ENCODE peak calls at places on chromosomes 5 and 9, in nine cellular contexts. One of them, this sample, is unnamed.

GRCh38 chr5:989961-990530 is 18.6 kb upstream of the NKD2 start:
- DNase-seq in coronary artery: peak; percentile 75
- DNase-seq in adrenal gland: peak; percentile 73
- DNase-seq in GM20000: no peak
- DNase-seq in suprapubic skin: peak; percentile 86
- DNase-seq in AG04450: no peak
- DNase-seq in astrocyte of the cerebellum: no peak
- DNase-seq in GM12865: no peak
- DNase-seq in sigmoid colon: peak; percentile 90
- DNase-seq in this sample: no peak

GRCh38 chr5:176677209-176677931 is 30.1 kb downstream of the TSPAN17 start:
- DNase-seq in coronary artery: no peak
- DNase-seq in AG04450: no peak
- DNase-seq in sigmoid colon: no peak
- DNase-seq in adrenal gland: no peak
- DNase-seq in astrocyte of the cerebellum: no peak
- DNase-seq in suprapubic skin: no peak
- DNase-seq in GM20000: no peak
- DNase-seq in GM12865: no peak
- DNase-seq in this sample: no peak

GRCh38 chr5:175286981-175287380 is 157.0 kb downstream of the DRD1 start:
- DNase-seq in adrenal gland: no peak
- DNase-seq in suprapubic skin: no peak
- DNase-seq in GM20000: no peak
- DNase-seq in GM12865: no peak
- DNase-seq in sigmoid colon: no peak
- DNase-seq in AG04450: no peak
- DNase-seq in coronary artery: no peak
- DNase-seq in astrocyte of the cerebellum: no peak
- DNase-seq in this sample: no peak

GRCh38 chr5:26482076-26482816 is 556.1 kb downstream of the CDH9 start:
- DNase-seq in coronary artery: no peak
- DNase-seq in astrocyte of the cerebellum: no peak
- DNase-seq in AG04450: no peak
- DNase-seq in suprapubic skin: no peak
- DNase-seq in GM20000: no peak
- DNase-seq in sigmoid colon: no peak
- DNase-seq in GM12865: no peak
- DNase-seq in adrenal gland: no peak
- DNase-seq in this sample: no peak

GRCh38 chr5:151022511-151023018 is 2.2 kb downstream of the GPX3 start:
- DNase-seq in astrocyte of the cerebellum: no peak
- DNase-seq in GM12865: no peak
- DNase-seq in adrenal gland: peak; percentile 39
- DNase-seq in suprapubic skin: no peak
- DNase-seq in AG04450: no peak
- DNase-seq in coronary artery: peak; percentile 91
- DNase-seq in GM20000: no peak
- DNase-seq in sigmoid colon: no peak
- DNase-seq in this sample: no peak

GRCh38 chr5:174720612-174721521 is 3.5 kb upstream of the MSX2 start:
- DNase-seq in adrenal gland: no peak
- DNase-seq in sigmoid colon: peak; percentile 34
- DNase-seq in GM20000: no peak
- DNase-seq in AG04450: no peak
- DNase-seq in suprapubic skin: no peak
- DNase-seq in GM12865: no peak
- DNase-seq in coronary artery: no peak
- DNase-seq in astrocyte of the cerebellum: no peak
- DNase-seq in this sample: no peak

GRCh38 chr5:95411476-95411875 is 20.3 kb downstream of the FAM81B start:
- DNase-seq in sigmoid colon: no peak
- DNase-seq in AG04450: no peak
- DNase-seq in GM20000: no peak
- DNase-seq in suprapubic skin: no peak
- DNase-seq in astrocyte of the cerebellum: no peak
- DNase-seq in adrenal gland: no peak
- DNase-seq in GM12865: no peak
- DNase-seq in coronary artery: no peak
- DNase-seq in this sample: no peak

GRCh38 chr5:10333154-10334006 is 20.1 kb upstream of the MARCHF6 start:
- DNase-seq in astrocyte of the cerebellum: no peak
- DNase-seq in GM12865: no peak
- DNase-seq in AG04450: no peak
- DNase-seq in sigmoid colon: no peak
- DNase-seq in adrenal gland: peak; percentile 52
- DNase-seq in suprapubic skin: no peak
- DNase-seq in GM20000: peak; percentile 61
- DNase-seq in coronary artery: no peak
- DNase-seq in this sample: no peak

GRCh38 chr5:8930021-8930420 is 615.9 kb downstream of the SEMA5A start:
- DNase-seq in coronary artery: no peak
- DNase-seq in GM12865: no peak
- DNase-seq in astrocyte of the cerebellum: no peak
- DNase-seq in GM20000: no peak
- DNase-seq in AG04450: no peak
- DNase-seq in adrenal gland: no peak
- DNase-seq in sigmoid colon: no peak
- DNase-seq in suprapubic skin: no peak
- DNase-seq in this sample: no peak

GRCh38 chr5:1412621-1413020 is 32.6 kb downstream of the SLC6A3 start:
- DNase-seq in suprapubic skin: peak; percentile 7
- DNase-seq in coronary artery: no peak
- DNase-seq in GM20000: no peak
- DNase-seq in adrenal gland: no peak
- DNase-seq in astrocyte of the cerebellum: no peak
- DNase-seq in AG04450: no peak
- DNase-seq in sigmoid colon: peak; percentile 47
- DNase-seq in GM12865: no peak
- DNase-seq in this sample: no peak

GRCh38 chr5:127022846-127023245 is 7.5 kb downstream of the MARCHF3 start:
- DNase-seq in sigmoid colon: no peak
- DNase-seq in adrenal gland: no peak
- DNase-seq in AG04450: no peak
- DNase-seq in astrocyte of the cerebellum: no peak
- DNase-seq in suprapubic skin: no peak
- DNase-seq in coronary artery: no peak
- DNase-seq in GM12865: no peak
- DNase-seq in GM20000: no peak
- DNase-seq in this sample: no peak

GRCh38 chr5:84478603-84479002 is 93.9 kb upstream of the EDIL3 start:
- DNase-seq in GM20000: no peak
- DNase-seq in coronary artery: no peak
- DNase-seq in adrenal gland: no peak
- DNase-seq in AG04450: no peak
- DNase-seq in sigmoid colon: no peak
- DNase-seq in astrocyte of the cerebellum: no peak
- DNase-seq in suprapubic skin: no peak
- DNase-seq in GM12865: no peak
- DNase-seq in this sample: no peak

GRCh38 chr5:61352612-61353156 is 20.6 kb downstream of the ZSWIM6 start:
- DNase-seq in AG04450: no peak
- DNase-seq in GM20000: no peak
- DNase-seq in GM12865: no peak
- DNase-seq in suprapubic skin: no peak
- DNase-seq in sigmoid colon: no peak
- DNase-seq in coronary artery: no peak
- DNase-seq in astrocyte of the cerebellum: no peak
- DNase-seq in adrenal gland: peak; percentile 67
- DNase-seq in this sample: no peak

GRCh38 chr5:142826093-142826492 is 55.9 kb downstream of the ARHGAP26 start:
- DNase-seq in astrocyte of the cerebellum: no peak
- DNase-seq in sigmoid colon: no peak
- DNase-seq in GM20000: no peak
- DNase-seq in AG04450: no peak
- DNase-seq in adrenal gland: no peak
- DNase-seq in coronary artery: no peak
- DNase-seq in suprapubic skin: no peak
- DNase-seq in GM12865: no peak
- DNase-seq in this sample: no peak

DNA sequence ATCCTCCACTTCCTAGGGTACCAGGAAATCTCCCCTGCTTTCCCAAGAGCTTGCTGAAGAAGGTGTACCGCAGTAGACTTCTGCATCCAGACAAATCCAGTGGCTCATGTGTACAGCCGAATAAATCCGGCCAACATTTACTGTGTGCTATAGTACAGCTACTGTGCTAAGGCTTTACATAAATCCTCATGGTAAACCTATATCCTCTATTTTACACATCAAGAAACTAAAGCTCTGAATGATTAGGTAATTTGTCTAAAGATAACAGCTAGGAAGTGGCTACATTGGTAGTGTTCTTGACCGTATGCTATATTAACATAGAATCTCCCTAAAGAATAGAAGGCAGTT is 511 bp upstream of the WDR41 start:
- DNase-seq in astrocyte of the cerebellum: no peak
- DNase-seq in AG04450: no peak
- DNase-seq in adrenal gland: no peak
- DNase-seq in coronary artery: no peak
- DNase-seq in sigmoid colon: no peak
- DNase-seq in GM12865: no peak
- DNase-seq in suprapubic skin: no peak
- DNase-seq in GM20000: no peak
- DNase-seq in this sample: no peak
- TF ChIP-seq CTCF in astrocyte of the cerebellum: no peak
- TF ChIP-seq CTCF in AG04450: no peak
- TF ChIP-seq CTCF in adrenal gland: no peak
- TF ChIP-seq CTCF in coronary artery: no peak
- TF ChIP-seq CTCF in sigmoid colon: no peak
- TF ChIP-seq CTCF in GM12865: no peak
- TF ChIP-seq CTCF in suprapubic skin: no peak
- TF ChIP-seq CTCF in GM20000: no peak
- TF ChIP-seq CTCF in this sample: no peak

DNA sequence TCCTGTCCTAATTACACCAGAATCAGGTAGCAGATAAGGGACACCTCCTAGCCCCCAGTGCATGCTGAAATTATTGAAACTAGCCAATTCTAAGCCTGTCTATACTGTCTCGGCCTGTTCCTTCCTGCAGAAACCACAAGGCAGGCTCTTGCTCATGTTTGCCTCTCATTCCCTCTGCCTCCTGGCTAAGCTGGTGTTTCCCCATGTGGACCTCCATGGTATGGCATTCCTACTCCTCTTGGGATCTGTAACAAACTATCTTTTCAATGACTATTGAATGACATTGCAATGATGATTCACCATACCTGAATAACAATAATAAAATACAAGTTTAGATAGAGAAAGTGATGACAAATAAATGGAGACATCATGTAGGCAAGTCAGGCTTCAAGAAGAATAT is 35.6 kb upstream of the ADAMTS16 start:
- DNase-seq in GM20000: no peak
- DNase-seq in adrenal gland: no peak
- DNase-seq in sigmoid colon: no peak
- DNase-seq in coronary artery: no peak
- DNase-seq in astrocyte of the cerebellum: no peak
- DNase-seq in GM12865: no peak
- DNase-seq in suprapubic skin: no peak
- DNase-seq in AG04450: no peak
- DNase-seq in this sample: no peak
- TF ChIP-seq CTCF in GM20000: no peak
- TF ChIP-seq CTCF in adrenal gland: no peak
- TF ChIP-seq CTCF in sigmoid colon: no peak
- TF ChIP-seq CTCF in coronary artery: no peak
- TF ChIP-seq CTCF in astrocyte of the cerebellum: no peak
- TF ChIP-seq CTCF in GM12865: no peak
- TF ChIP-seq CTCF in suprapubic skin: no peak
- TF ChIP-seq CTCF in AG04450: no peak
- TF ChIP-seq CTCF in this sample: no peak

GRCh38 chr9:42852133-42852532 is 668.7 kb downstream of the SPATA31A6 start:
- DNase-seq in GM12865: peak; percentile 75
- DNase-seq in sigmoid colon: no peak
- DNase-seq in coronary artery: no peak
- DNase-seq in suprapubic skin: no peak
- DNase-seq in GM20000: peak; percentile 3
- DNase-seq in AG04450: no peak
- DNase-seq in astrocyte of the cerebellum: no peak
- DNase-seq in adrenal gland: peak; percentile 15
- DNase-seq in this sample: no peak
- TF ChIP-seq CTCF in GM12865: peak; percentile 29
- TF ChIP-seq CTCF in sigmoid colon: no peak
- TF ChIP-seq CTCF in coronary artery: no peak
- TF ChIP-seq CTCF in suprapubic skin: peak; percentile 66
- TF ChIP-seq CTCF in GM20000: no peak
- TF ChIP-seq CTCF in AG04450: no peak
- TF ChIP-seq CTCF in astrocyte of the cerebellum: no peak
- TF ChIP-seq CTCF in adrenal gland: no peak
- TF ChIP-seq CTCF in this sample: no peak

DNA sequence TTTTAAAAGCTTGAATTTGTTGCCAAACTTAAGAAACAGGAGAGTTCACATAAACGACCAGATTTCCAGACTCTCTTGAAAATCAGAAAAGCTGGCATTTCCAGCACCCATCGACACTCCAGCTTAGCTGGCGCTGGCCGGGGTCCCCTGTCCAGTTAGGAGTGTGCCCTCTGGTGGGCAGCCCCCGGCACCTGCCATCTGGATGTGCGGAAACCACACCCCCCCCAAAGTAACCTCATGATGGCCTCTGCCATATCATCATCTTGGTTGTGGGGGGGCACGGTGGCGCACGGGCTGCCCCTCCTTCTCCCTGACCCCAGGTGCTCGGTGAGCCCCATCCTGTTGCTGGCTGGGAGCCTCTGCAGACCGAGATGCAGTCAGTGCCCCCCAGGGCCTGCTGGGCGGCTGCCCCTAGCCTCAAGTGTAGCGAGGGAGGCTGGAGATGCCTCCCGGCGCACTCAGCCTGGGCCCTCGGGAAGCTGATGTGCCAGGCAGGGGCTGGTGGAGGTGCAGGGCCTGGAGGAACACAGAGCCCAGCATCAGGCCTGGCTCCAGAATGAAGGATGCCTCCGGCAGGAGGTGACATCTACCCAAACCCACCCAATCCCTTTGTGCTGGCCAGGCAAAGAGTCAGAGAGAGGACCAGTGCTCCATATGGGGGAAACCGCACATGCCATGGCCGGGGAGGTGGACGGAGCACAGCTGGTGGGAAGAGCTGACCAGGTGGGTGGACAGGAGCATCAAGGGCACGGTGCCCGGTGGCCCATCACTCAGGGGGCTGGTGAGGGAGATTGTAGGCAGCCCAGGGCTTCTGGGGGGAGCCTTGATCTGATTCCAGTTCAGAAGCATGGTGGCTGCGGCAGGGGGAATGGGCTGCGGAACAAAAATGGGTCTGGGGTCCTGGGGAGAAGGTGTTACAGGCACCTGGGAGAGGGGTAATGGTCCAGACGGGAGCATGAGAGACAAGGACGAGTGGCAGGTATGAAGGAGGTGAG is 70.6 kb downstream of the ADAMTS2 start:
- DNase-seq in GM12865: no peak
- DNase-seq in suprapubic skin: peak; percentile 55
- DNase-seq in coronary artery: no peak
- DNase-seq in adrenal gland: no peak
- DNase-seq in AG04450: no peak
- DNase-seq in astrocyte of the cerebellum: no peak
- DNase-seq in GM20000: no peak
- DNase-seq in sigmoid colon: peak; percentile 60
- DNase-seq in this sample: no peak
- TF ChIP-seq CTCF in GM12865: no peak
- TF ChIP-seq CTCF in suprapubic skin: no peak
- TF ChIP-seq CTCF in coronary artery: no peak
- TF ChIP-seq CTCF in adrenal gland: no peak
- TF ChIP-seq CTCF in AG04450: peak; percentile 22
- TF ChIP-seq CTCF in astrocyte of the cerebellum: peak; percentile 25
- TF ChIP-seq CTCF in GM20000: no peak
- TF ChIP-seq CTCF in sigmoid colon: no peak
- TF ChIP-seq CTCF in this sample: peak; percentile 22

This sample was measured in AG09319.